ENCODE peak calls at places on chromosomes 4 and X, in seven cellular contexts. K is D341Med; P is activated CD4-positive, CD25-positive, alpha-beta regulatory T cell; M is stimulated activated naive CD4-positive, alpha-beta T cell; A is dermis microvascular lymphatic vessel endothelial cell; D is T-cell; Q is HEK293T. I is an unnamed sample.

GRCh38 chrX:2145672-2146412 is 354.9 kb downstream of the DHRSX start:
- DNase-seq in D (no peak), Q (no peak), M (no peak), P (no peak), K (no peak), A (no peak), I (peak)

GRCh38 chr4:92100980-92101379 is 202.8 kb upstream of the GRID2 start:
- DNase-seq in D (no peak), P (no peak), A (no peak), K (no peak), Q (no peak), M (no peak), I (no peak)

GRCh38 chrX:68894513-68895338 is 65.9 kb downstream of the EFNB1 start:
- DNase-seq in M (no peak), Q (no peak), A (peak), D (no peak), P (no peak), K (no peak), I (peak)

GRCh38 chr4:7041851-7042696 is 1.1 kb upstream of the TADA2B start:
- DNase-seq in P (no peak), M (no peak), K (no peak), D (no peak), A (no peak), Q (peak), I (no peak)

GRCh38 chr4:786861-787300 is 39.0 kb downstream of the CPLX1 start:
- DNase-seq in A (no peak), M (no peak), K (peak), P (no peak), Q (no peak), D (no peak), I (no peak)

GRCh38 chrX:131072871-131073571 is 14.9 kb downstream of the ARHGAP36 start:
- DNase-seq in A (no peak), Q (no peak), P (no peak), M (no peak), D (no peak), K (no peak), I (no peak)

GRCh38 chr4:130110760-130111159 is 1014.8 kb downstream of the C4orf33 start:
- DNase-seq in K (peak), M (no peak), Q (no peak), P (no peak), A (no peak), D (no peak), I (no peak)

GRCh38 chr4:159055851-159056250 is 47.0 kb upstream of the RAPGEF2 start:
- DNase-seq in Q (no peak), D (no peak), K (no peak), A (no peak), M (no peak), P (no peak), I (no peak)

GRCh38 chr4:87985097-87985886 is 9.8 kb downstream of the SPP1 start:
- DNase-seq in D (no peak), M (no peak), P (no peak), K (peak), Q (peak), A (peak), I (peak)

GRCh38 chr4:143353797-143354196 is 17.1 kb downstream of the GAB1 start:
- DNase-seq in Q (no peak), D (no peak), K (no peak), A (no peak), P (no peak), M (no peak), I (no peak)

GRCh38 chrX:133923113-133923512 is 62.3 kb downstream of the GPC3 start:
- DNase-seq in P (no peak), A (no peak), K (no peak), M (no peak), Q (no peak), D (no peak), I (no peak)

GRCh38 chrX:21770631-21771321 is 12.9 kb upstream of the SMPX start:
- DNase-seq in P (no peak), D (no peak), A (no peak), M (no peak), Q (no peak), K (no peak), I (no peak)

GRCh38 chrX:24426921-24427746 is 38.0 kb upstream of the PDK3 start:
- DNase-seq in D (no peak), A (no peak), M (no peak), P (no peak), K (no peak), Q (no peak), I (no peak)

GRCh38 chrX:68821616-68822015 is 7.2 kb upstream of the EFNB1 start:
- DNase-seq in M (no peak), D (no peak), Q (no peak), P (no peak), A (no peak), K (no peak), I (no peak)

GRCh38 chr4:113222431-113222979 is 173.1 kb downstream of the ANK2 start:
- DNase-seq in D (no peak), A (no peak), P (no peak), Q (no peak), K (no peak), M (no peak), I (peak)

GRCh38 chr4:53929955-53930798 is 134.2 kb downstream of the CHIC2 start:
- DNase-seq in A (peak), M (peak), P (peak), Q (peak), D (peak), K (peak), I (peak)

GRCh38 chr4:86048426-86048825 is 311.4 kb downstream of the MAPK10 start:
- DNase-seq in A (no peak), D (no peak), M (no peak), P (no peak), Q (no peak), K (no peak), I (no peak)

GRCh38 chrX:150225266-150225665 is 137.9 kb upstream of the MAMLD1 start:
- DNase-seq in K (no peak), A (no peak), P (no peak), M (no peak), Q (no peak), D (no peak), I (no peak)

GRCh38 chr4:109562457-109563237 is 2.6 kb downstream of the MCUB start:
- DNase-seq in D (no peak), K (no peak), P (no peak), A (no peak), M (no peak), Q (no peak), I (no peak)

GRCh38 chr4:87505862-87506261 is 23.3 kb downstream of the SPARCL1 start:
- DNase-seq in Q (no peak), K (no peak), A (no peak), D (no peak), M (no peak), P (no peak), I (no peak)

GRCh38 chr4:87103086-87103485 is 117.3 kb downstream of the KLHL8 start:
- DNase-seq in P (no peak), M (no peak), K (no peak), A (no peak), D (no peak), Q (no peak), I (peak)

GRCh38 chr4:107845721-107846120 is 21.0 kb downstream of the SGMS2 start:
- DNase-seq in Q (no peak), A (no peak), M (no peak), P (no peak), D (no peak), K (no peak), I (no peak)

GRCh38 chr4:65954416-65954815 is 284.1 kb upstream of the EPHA5 start:
- DNase-seq in M (no peak), K (no peak), Q (no peak), A (no peak), P (no peak), D (no peak), I (no peak)

GRCh38 chr4:528835-529234 is 29.8 kb downstream of the PIGG start:
- DNase-seq in Q (no peak), K (no peak), A (no peak), M (no peak), P (no peak), D (no peak), I (no peak)

GRCh38 chr4:6920174-6920573 is 10.5 kb downstream of the TBC1D14 start:
- DNase-seq in P (no peak), D (no peak), Q (no peak), K (no peak), M (no peak), A (no peak), I (no peak)

GRCh38 chr4:17013382-17014006 is 115.0 kb upstream of the LDB2 start:
- DNase-seq in K (no peak), A (no peak), Q (no peak), M (no peak), P (no peak), D (no peak), I (no peak)

GRCh38 chr4:15297344-15297743 is 130.5 kb upstream of the C1QTNF7 start:
- DNase-seq in D (no peak), P (no peak), K (no peak), Q (no peak), M (no peak), A (no peak), I (no peak)

GRCh38 chrX:103099706-103100105 is 6.8 kb upstream of the NXF3 start:
- DNase-seq in Q (no peak), K (no peak), M (no peak), A (no peak), D (no peak), P (no peak), I (no peak)

GRCh38 chr4:130563185-130563890 is 1467.4 kb downstream of the C4orf33 start:
- DNase-seq in M (no peak), K (peak), D (no peak), P (no peak), A (no peak), Q (peak), I (peak)

GRCh38 chr4:84814100-84814750 is 152.3 kb downstream of the WDFY3 start:
- DNase-seq in K (no peak), M (no peak), A (peak), D (no peak), P (no peak), Q (no peak), I (peak)

GRCh38 chr4:102546635-102547034 is 45.5 kb downstream of the NFKB1 start:
- DNase-seq in A (no peak), Q (no peak), K (no peak), P (no peak), M (no peak), D (no peak), I (no peak)

GRCh38 chr4:71230258-71230594 is 108.6 kb upstream of the SLC4A4 start:
- DNase-seq in P (no peak), A (no peak), Q (no peak), D (no peak), M (no peak), K (no peak), I (no peak)

GRCh38 chr4:4225915-4226605 is 669 bp downstream of the OTOP1 start:
- DNase-seq in A (no peak), K (peak), D (no peak), M (no peak), Q (no peak), P (no peak), I (no peak)

GRCh38 chrX:73615022-73615421 is 52.0 kb downstream of the CHIC1 start:
- DNase-seq in M (no peak), A (no peak), Q (no peak), D (no peak), P (no peak), K (no peak), I (no peak)

GRCh38 chrX:16666541-16666940 is 16.6 kb downstream of the S100G start:
- DNase-seq in M (no peak), K (no peak), D (no peak), A (peak), Q (no peak), P (no peak), I (peak)

GRCh38 chrX:133538148-133538547 is 122.9 kb upstream of the GPC4 start:
- DNase-seq in M (no peak), K (no peak), D (no peak), P (no peak), Q (no peak), A (no peak), I (no peak)